ENCODE peak calls at places on chromosome 11, in seven cellular contexts. One of them, this sample, is unnamed.

GRCh38 chr11:73465019-73465675 is 88.9 kb downstream of the RELT start:
- DNase-seq in HepG2: no peak
- DNase-seq in HCT116: no peak
- DNase-seq in GM12878: no peak
- DNase-seq in H1: no peak
- DNase-seq in K562: no peak
- DNase-seq in SK-N-SH: peak
- DNase-seq in this sample: no peak

GRCh38 chr11:119474682-119475596 is 52.0 kb upstream of the THY1 start:
- DNase-seq in SK-N-SH: peak
- DNase-seq in HepG2: peak
- DNase-seq in H1: peak
- DNase-seq in GM12878: no peak
- DNase-seq in K562: peak
- DNase-seq in HCT116: no peak
- DNase-seq in this sample: peak

GRCh38 chr11:104033134-104033533 is 3.3 kb upstream of the DDI1 start:
- DNase-seq in GM12878: no peak
- DNase-seq in HCT116: no peak
- DNase-seq in H1: no peak
- DNase-seq in K562: no peak
- DNase-seq in HepG2: peak
- DNase-seq in SK-N-SH: peak
- DNase-seq in this sample: no peak

GRCh38 chr11:76764941-76765340 is 18.2 kb upstream of the TSKU start:
- DNase-seq in H1: no peak
- DNase-seq in HepG2: no peak
- DNase-seq in SK-N-SH: no peak
- DNase-seq in HCT116: no peak
- DNase-seq in K562: no peak
- DNase-seq in GM12878: no peak
- DNase-seq in this sample: no peak

GRCh38 chr11:71352748-71353147 is 95.4 kb downstream of the DHCR7 start:
- DNase-seq in GM12878: no peak
- DNase-seq in HCT116: no peak
- DNase-seq in SK-N-SH: no peak
- DNase-seq in H1: no peak
- DNase-seq in K562: no peak
- DNase-seq in HepG2: no peak
- DNase-seq in this sample: no peak

GRCh38 chr11:117766576-117766975 is 30.4 kb downstream of the DSCAML1 start:
- DNase-seq in GM12878: no peak
- DNase-seq in H1: no peak
- DNase-seq in HCT116: no peak
- DNase-seq in SK-N-SH: no peak
- DNase-seq in K562: no peak
- DNase-seq in HepG2: no peak
- DNase-seq in this sample: no peak

GRCh38 chr11:7579226-7579825 is 65.5 kb downstream of the PPFIBP2 start:
- DNase-seq in H1: no peak
- DNase-seq in HCT116: no peak
- DNase-seq in K562: no peak
- DNase-seq in SK-N-SH: no peak
- DNase-seq in GM12878: no peak
- DNase-seq in HepG2: no peak
- DNase-seq in this sample: no peak

GRCh38 chr11:85886089-85887056 is 31.2 kb downstream of the CCDC83 start:
- DNase-seq in SK-N-SH: no peak
- DNase-seq in H1: no peak
- DNase-seq in K562: no peak
- DNase-seq in GM12878: no peak
- DNase-seq in HepG2: no peak
- DNase-seq in HCT116: no peak
- DNase-seq in this sample: no peak

GRCh38 chr11:35192347-35192746 is 53.4 kb downstream of the CD44 start:
- DNase-seq in HCT116: no peak
- DNase-seq in SK-N-SH: peak
- DNase-seq in H1: no peak
- DNase-seq in K562: no peak
- DNase-seq in GM12878: no peak
- DNase-seq in HepG2: peak
- DNase-seq in this sample: no peak

GRCh38 chr11:44949160-44950035 is 1.3 kb downstream of the TP53I11 start:
- DNase-seq in GM12878: no peak
- DNase-seq in H1: peak
- DNase-seq in HepG2: no peak
- DNase-seq in SK-N-SH: peak
- DNase-seq in HCT116: no peak
- DNase-seq in K562: peak
- DNase-seq in this sample: no peak

GRCh38 chr11:84247931-84248330 is 961.8 kb upstream of the CCDC90B start:
- DNase-seq in HCT116: no peak
- DNase-seq in H1: no peak
- DNase-seq in K562: no peak
- DNase-seq in GM12878: no peak
- DNase-seq in HepG2: no peak
- DNase-seq in SK-N-SH: no peak
- DNase-seq in this sample: no peak

GRCh38 chr11:67031791-67032561 is 9.0 kb downstream of the SYT12 start:
- DNase-seq in HepG2: no peak
- DNase-seq in H1: no peak
- DNase-seq in K562: no peak
- DNase-seq in HCT116: no peak
- DNase-seq in SK-N-SH: no peak
- DNase-seq in GM12878: no peak
- DNase-seq in this sample: no peak

GRCh38 chr11:9739108-9739507 is 75.2 kb downstream of the SWAP70 start:
- DNase-seq in K562: no peak
- DNase-seq in HCT116: no peak
- DNase-seq in H1: no peak
- DNase-seq in GM12878: no peak
- DNase-seq in SK-N-SH: no peak
- DNase-seq in HepG2: no peak
- DNase-seq in this sample: no peak

GRCh38 chr11:77705195-77705876 is 67.7 kb upstream of the CLNS1A start:
- DNase-seq in K562: peak
- DNase-seq in HCT116: peak
- DNase-seq in GM12878: no peak
- DNase-seq in HepG2: peak
- DNase-seq in SK-N-SH: no peak
- DNase-seq in H1: no peak
- DNase-seq in this sample: no peak

GRCh38 chr11:4551346-4551979 is 6.5 kb downstream of the OR52M1 start:
- DNase-seq in HepG2: peak
- DNase-seq in HCT116: no peak
- DNase-seq in GM12878: no peak
- DNase-seq in K562: peak
- DNase-seq in H1: no peak
- DNase-seq in SK-N-SH: peak
- DNase-seq in this sample: no peak

GRCh38 chr11:101323997-101324396 is 194.4 kb upstream of the PGR start:
- DNase-seq in HepG2: no peak
- DNase-seq in HCT116: no peak
- DNase-seq in GM12878: no peak
- DNase-seq in SK-N-SH: no peak
- DNase-seq in H1: no peak
- DNase-seq in K562: no peak
- DNase-seq in this sample: peak

GRCh38 chr11:95108159-95108611 is 18.5 kb downstream of the ENDOD1 start:
- DNase-seq in SK-N-SH: no peak
- DNase-seq in H1: no peak
- DNase-seq in K562: no peak
- DNase-seq in HepG2: no peak
- DNase-seq in GM12878: no peak
- DNase-seq in HCT116: no peak
- DNase-seq in this sample: peak

GRCh38 chr11:115333106-115333505 is 171.1 kb downstream of the CADM1 start:
- DNase-seq in HepG2: no peak
- DNase-seq in HCT116: no peak
- DNase-seq in H1: no peak
- DNase-seq in K562: no peak
- DNase-seq in SK-N-SH: no peak
- DNase-seq in GM12878: no peak
- DNase-seq in this sample: no peak

GRCh38 chr11:102345923-102346322 is 1.1 kb upstream of the BIRC2 start:
- DNase-seq in K562: no peak
- DNase-seq in GM12878: no peak
- DNase-seq in HepG2: peak
- DNase-seq in SK-N-SH: no peak
- DNase-seq in HCT116: peak
- DNase-seq in H1: no peak
- DNase-seq in this sample: no peak

GRCh38 chr11:46345881-46346484 is 1.3 kb upstream of the DGKZ start:
- DNase-seq in GM12878: no peak
- DNase-seq in HCT116: no peak
- DNase-seq in SK-N-SH: no peak
- DNase-seq in H1: no peak
- DNase-seq in K562: no peak
- DNase-seq in HepG2: no peak
- DNase-seq in this sample: no peak

DNA sequence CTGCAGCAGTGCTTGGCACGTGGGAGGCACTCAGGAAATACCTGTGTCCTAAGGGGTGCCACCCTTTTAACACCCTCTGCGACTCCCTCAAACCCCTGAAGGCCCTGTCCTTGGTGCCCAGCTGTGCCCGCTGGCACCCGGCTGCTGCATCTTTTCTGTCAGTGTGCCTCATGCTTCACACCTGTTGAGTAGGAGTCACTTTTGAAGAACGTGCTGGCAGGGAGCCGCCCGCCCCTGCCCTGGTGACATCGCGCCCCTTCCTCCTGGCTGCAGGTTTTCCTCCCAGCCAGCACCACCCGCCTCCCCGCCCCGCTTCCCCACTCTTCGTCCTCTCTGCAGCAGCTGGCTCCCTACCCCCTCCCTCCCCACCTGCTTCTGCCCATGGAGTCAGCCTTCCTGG is 17.8 kb downstream of the FRMD8 start:
- DNase-seq in HepG2: no peak
- DNase-seq in SK-N-SH: no peak
- DNase-seq in GM12878: no peak
- DNase-seq in K562: no peak
- DNase-seq in HCT116: no peak
- DNase-seq in H1: no peak
- DNase-seq in this sample: no peak
- TF ChIP-seq JUND in HepG2: no peak
- TF ChIP-seq JUND in SK-N-SH: no peak
- TF ChIP-seq JUND in GM12878: no peak
- TF ChIP-seq JUND in K562: no peak
- TF ChIP-seq JUND in HCT116: no peak
- TF ChIP-seq JUND in H1: no peak
- TF ChIP-seq JUND in this sample: no peak

GRCh38 chr11:2146051-2146450 is 6.9 kb upstream of the IGF2 start:
- DNase-seq in HepG2: no peak
- DNase-seq in H1: no peak
- DNase-seq in GM12878: no peak
- DNase-seq in SK-N-SH: no peak
- DNase-seq in K562: no peak
- DNase-seq in HCT116: no peak
- DNase-seq in this sample: no peak
- TF ChIP-seq JUND in HepG2: no peak
- TF ChIP-seq JUND in H1: no peak
- TF ChIP-seq JUND in GM12878: no peak
- TF ChIP-seq JUND in SK-N-SH: no peak
- TF ChIP-seq JUND in K562: no peak
- TF ChIP-seq JUND in HCT116: no peak
- TF ChIP-seq JUND in this sample: no peak

DNA sequence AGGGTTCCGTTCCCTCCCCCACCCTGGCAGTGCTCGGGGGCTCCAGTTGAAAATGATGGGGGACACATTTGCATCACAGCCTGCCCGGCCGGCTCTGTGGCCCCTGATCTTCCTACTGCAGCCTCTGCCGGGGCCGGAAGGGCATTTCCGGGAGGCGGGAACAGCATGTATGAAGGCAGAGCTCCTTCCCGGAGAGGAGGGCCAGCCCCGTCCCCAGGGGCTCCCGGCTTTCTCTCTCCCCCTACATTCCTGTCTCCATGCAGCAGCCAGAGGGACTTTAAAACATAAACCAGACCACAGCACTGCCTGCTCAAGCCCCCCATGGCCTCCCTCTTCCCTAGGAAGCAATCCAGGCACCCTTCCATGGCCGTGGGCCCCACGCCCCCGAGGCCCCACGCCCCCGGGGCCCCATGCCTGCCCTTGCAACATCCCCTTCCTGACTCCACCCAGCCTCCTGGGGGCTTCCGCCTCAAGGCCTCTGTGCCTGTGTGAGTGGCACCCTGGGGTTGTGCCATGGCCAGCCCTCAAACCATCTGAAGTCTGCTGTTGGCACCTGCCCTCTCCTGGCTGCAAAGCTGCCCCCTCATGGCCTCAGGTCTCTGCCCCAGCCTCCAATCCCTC is 73.1 kb downstream of the CDKN1C start:
- DNase-seq in HepG2: no peak
- DNase-seq in H1: no peak
- DNase-seq in SK-N-SH: no peak
- DNase-seq in HCT116: no peak
- DNase-seq in GM12878: no peak
- DNase-seq in K562: no peak
- DNase-seq in this sample: no peak
- TF ChIP-seq JUND in HepG2: no peak
- TF ChIP-seq JUND in H1: no peak
- TF ChIP-seq JUND in SK-N-SH: no peak
- TF ChIP-seq JUND in HCT116: no peak
- TF ChIP-seq JUND in GM12878: no peak
- TF ChIP-seq JUND in K562: no peak
- TF ChIP-seq JUND in this sample: no peak

GRCh38 chr11:61735391-61735790 is 17.0 kb upstream of the MYRF start:
- DNase-seq in HepG2: no peak
- DNase-seq in SK-N-SH: no peak
- DNase-seq in K562: no peak
- DNase-seq in H1: no peak
- DNase-seq in HCT116: no peak
- DNase-seq in GM12878: no peak
- DNase-seq in this sample: no peak

GRCh38 chr11:61732705-61733104 is 19.7 kb upstream of the MYRF start:
- DNase-seq in H1: no peak
- DNase-seq in K562: no peak
- DNase-seq in HepG2: no peak
- DNase-seq in HCT116: no peak
- DNase-seq in GM12878: no peak
- DNase-seq in SK-N-SH: no peak
- DNase-seq in this sample: no peak

GRCh38 chr11:61733120-61733978 is 19.1 kb upstream of the MYRF start:
- DNase-seq in K562: peak
- DNase-seq in SK-N-SH: peak
- DNase-seq in HepG2: peak
- DNase-seq in GM12878: peak
- DNase-seq in HCT116: peak
- DNase-seq in H1: peak
- DNase-seq in this sample: peak

GRCh38 chr11:61736310-61736709 is 16.1 kb upstream of the MYRF start:
- DNase-seq in HCT116: no peak
- DNase-seq in HepG2: no peak
- DNase-seq in GM12878: no peak
- DNase-seq in K562: no peak
- DNase-seq in H1: no peak
- DNase-seq in SK-N-SH: no peak
- DNase-seq in this sample: no peak

DNA sequence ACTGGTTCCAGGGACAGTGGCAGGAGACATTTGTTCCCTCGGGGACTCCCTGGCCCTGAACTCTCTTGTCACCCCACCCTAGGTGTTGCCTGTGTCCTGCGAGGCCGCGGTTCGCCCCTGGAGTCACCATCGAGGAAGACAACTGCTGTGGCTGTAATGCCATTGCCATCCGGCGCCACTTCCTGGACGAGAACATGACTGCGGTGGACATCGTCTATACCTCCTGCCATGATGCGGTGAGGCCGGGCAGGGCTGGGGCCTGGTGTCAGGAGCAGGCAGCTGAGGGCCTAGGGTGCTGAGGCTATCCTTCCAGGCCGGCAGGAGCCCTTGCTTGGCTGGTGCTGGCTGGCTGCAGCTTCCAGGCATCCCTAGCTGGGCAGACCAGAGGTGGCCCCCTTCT is 17.7 kb upstream of the MYRF start:
- DNase-seq in H1: no peak
- DNase-seq in HepG2: no peak
- DNase-seq in K562: no peak
- DNase-seq in SK-N-SH: no peak
- DNase-seq in HCT116: no peak
- DNase-seq in GM12878: no peak
- DNase-seq in this sample: no peak
- TF ChIP-seq JUND in H1: no peak
- TF ChIP-seq JUND in HepG2: no peak
- TF ChIP-seq JUND in K562: no peak
- TF ChIP-seq JUND in SK-N-SH: no peak
- TF ChIP-seq JUND in HCT116: no peak
- TF ChIP-seq JUND in GM12878: no peak
- TF ChIP-seq JUND in this sample: no peak